ENCODE peak calls at places on chromosomes 4 and X, in four cellular contexts. P, W, L and E are unnamed samples.

GRCh38 chr4:147388016-147388415 is 92.9 kb upstream of the EDNRA start:
- DNase-seq in P (no peak), W (no peak), L (no peak), E (no peak)

GRCh38 chrX:85994787-85995186 is 52.6 kb downstream of the CHM start:
- DNase-seq in P (no peak), W (no peak), L (no peak), E (no peak)

GRCh38 chr4:148813289-148813688 is 371.1 kb upstream of the NR3C2 start:
- DNase-seq in P (no peak), W (no peak), L (no peak), E (no peak)

GRCh38 chr4:10054571-10055041 is 33.3 kb upstream of the SLC2A9 start:
- DNase-seq in P (no peak), W (peak; percentile 61), L (no peak), E (peak; percentile 38)

GRCh38 chr4:4805805-4806345 is 53.6 kb upstream of the MSX1 start:
- DNase-seq in P (no peak), W (no peak), L (no peak), E (no peak)

GRCh38 chrX:39984191-39984956 is 113.4 kb downstream of the BCOR start:
- DNase-seq in P (no peak), W (peak; percentile 69), L (no peak), E (peak; percentile 65)

GRCh38 chr4:165204462-165204830 is 2.9 kb upstream of the KLHL2 start:
- DNase-seq in P (no peak), W (no peak), L (no peak), E (peak; percentile 60)

GRCh38 chrX:46571423-46572294 is 1.9 kb upstream of the CHST7 start:
- DNase-seq in P (no peak), W (no peak), L (no peak), E (no peak)

GRCh38 chrX:122218666-122219065 is 965.4 kb upstream of the GRIA3 start:
- DNase-seq in P (no peak), W (no peak), L (no peak), E (peak; percentile 69)

GRCh38 chr4:39814403-39815185 is 116.7 kb downstream of the UBE2K start:
- DNase-seq in P (no peak), W (peak; percentile 29), L (peak; percentile 6), E (peak; percentile 20)

GRCh38 chrX:92232182-92232581 is 453.0 kb downstream of the PCDH11X start:
- DNase-seq in P (no peak), W (no peak), L (no peak), E (peak; percentile 31)

GRCh38 chr4:8110071-8110986 is 48.3 kb downstream of the ABLIM2 start:
- DNase-seq in P (no peak), W (peak; percentile 21), L (no peak), E (peak; percentile 34)

GRCh38 chr4:113707013-113707412 is 54.5 kb downstream of the CAMK2D start:
- DNase-seq in P (no peak), W (peak; percentile 22), L (no peak), E (peak; percentile 18)

GRCh38 chr4:143185253-143186107 is 763 bp downstream of the USP38 start:
- DNase-seq in P (peak; percentile 11), W (peak; percentile 6), L (no peak), E (peak; percentile 40)

GRCh38 chr4:184983660-184984356 is 34.5 kb upstream of the HELT start:
- DNase-seq in P (peak; percentile 55), W (peak; percentile 32), L (peak; percentile 39), E (peak; percentile 70)

GRCh38 chrX:34915463-34916225 is 27.0 kb upstream of the FAM47B start:
- DNase-seq in P (peak; percentile 28), W (no peak), L (no peak), E (no peak)

GRCh38 chr4:110211007-110211769 is 12.8 kb upstream of the ELOVL6 start:
- DNase-seq in P (peak; percentile 14), W (peak; percentile 70), L (peak; percentile 20), E (peak; percentile 66)

GRCh38 chrX:132031867-132032266 is 8.8 kb downstream of the STK26 start:
- DNase-seq in P (no peak), W (no peak), L (no peak), E (no peak)

GRCh38 chrX:44871114-44871645 is 1.8 kb upstream of the KDM6A start:
- DNase-seq in P (no peak), W (peak; percentile 16), L (no peak), E (no peak)

GRCh38 chrX:71103110-71103983 is 3.2 kb downstream of the CXorf65 start:
- DNase-seq in P (peak; percentile 36), W (no peak), L (peak; percentile 47), E (no peak)